ENCODE peak calls at places on chromosomes 2 and 18, in nine cellular contexts. U is CD8-positive, alpha-beta T cell; S is mammary epithelial cell; O is heart right ventricle; L is OCI-LY7; Y is A549; Z is naive thymus-derived CD4-positive, alpha-beta T cell; E is breast epithelium; D is heart left ventricle. H is an unnamed sample.

GRCh38 chr2:11984556-11985158 is 238.2 kb downstream of the LPIN1 start:
- DNase-seq in Z (no peak), E (no peak), D (no peak), O (no peak), S (no peak), Y (no peak), U (no peak), L (no peak), H (no peak)

GRCh38 chr2:240339411-240340360 is 95.8 kb upstream of the GPC1 start:
- DNase-seq in U (no peak), O (no peak), L (no peak), D (no peak), E (no peak), Y (no peak), Z (no peak), S (no peak), H (no peak)

GRCh38 chr2:48107326-48107925 is 201.1 kb upstream of the FBXO11 start:
- DNase-seq in Y (peak; percentile 67), E (no peak), S (peak; percentile 91), L (no peak), O (no peak), U (no peak), D (no peak), Z (no peak), H (no peak)

GRCh38 chr2:10614940-10615339 is 74.8 kb downstream of the NOL10 start:
- DNase-seq in Y (no peak), E (no peak), Z (no peak), O (no peak), S (peak; percentile 68), D (no peak), L (no peak), U (no peak), H (no peak)

GRCh38 chr2:186027922-186028321 is 289.3 kb downstream of the FSIP2 start:
- DNase-seq in Z (no peak), D (no peak), S (no peak), E (no peak), L (no peak), Y (no peak), U (no peak), O (no peak), H (no peak)

GRCh38 chr2:239809391-239809790 is 215.8 kb downstream of the NDUFA10 start:
- DNase-seq in O (no peak), L (no peak), D (no peak), E (no peak), Z (no peak), S (no peak), Y (no peak), U (no peak), H (no peak)

GRCh38 chr2:73004889-73005596 is 66.5 kb downstream of the SFXN5 start:
- DNase-seq in Y (no peak), U (no peak), L (no peak), D (no peak), O (no peak), Z (no peak), E (no peak), S (no peak), H (no peak)

GRCh38 chr2:171879865-171880264 is 14.2 kb downstream of the SLC25A12 start:
- DNase-seq in L (no peak), O (no peak), Z (no peak), Y (no peak), U (no peak), S (no peak), E (no peak), D (no peak), H (no peak)

GRCh38 chr2:28810384-28811285 is at the start of gene SPDYA:
- DNase-seq in E (peak; percentile 43), U (peak; percentile 75), O (peak; percentile 76), S (peak; percentile 50), L (no peak), D (peak; percentile 65), Z (peak; percentile 75), Y (peak; percentile 68), H (peak; percentile 93)

GRCh38 chr18:49183921-49184320 is 233.2 kb upstream of the SMAD7 start:
- DNase-seq in U (no peak), Z (no peak), E (no peak), D (no peak), S (no peak), O (no peak), Y (no peak), L (no peak), H (no peak)

GRCh38 chr2:171237754-171238505 is 77.2 kb upstream of the TLK1 start:
- DNase-seq in E (no peak), S (no peak), U (no peak), Z (no peak), L (no peak), O (no peak), Y (no peak), D (no peak), H (no peak)

GRCh38 chr18:75638223-75638596 is 210.7 kb upstream of the SMIM21 start:
- DNase-seq in Z (no peak), E (no peak), U (no peak), D (no peak), Y (no peak), S (peak; percentile 31), O (no peak), L (no peak), H (no peak)

GRCh38 chr2:27071277-27071989 is at the start of gene OST4:
- DNase-seq in Y (peak; percentile 97), L (peak; percentile 94), U (peak; percentile 88), D (peak; percentile 95), E (peak; percentile 91), S (peak; percentile 90), O (peak; percentile 95), Z (peak; percentile 87), H (peak; percentile 95)

GRCh38 chr2:84924173-84925106 is 19.0 kb downstream of the TMSB10 start:
- DNase-seq in S (peak; percentile 74), E (no peak), L (peak; percentile 82), U (peak; percentile 11), Y (no peak), D (peak; percentile 81), Z (peak; percentile 75), O (peak; percentile 19), H (peak; percentile 64)

GRCh38 chr2:24015562-24016375 is 5.9 kb downstream of the MFSD2B start:
- DNase-seq in U (no peak), L (no peak), Y (peak; percentile 77), D (no peak), Z (no peak), O (no peak), S (peak; percentile 87), E (peak; percentile 34), H (no peak)

GRCh38 chr2:60520917-60521539 is 32.4 kb downstream of the BCL11A start:
- DNase-seq in E (no peak), U (no peak), Y (no peak), S (no peak), O (no peak), D (no peak), Z (no peak), L (no peak), H (no peak)
- H3K4me1 ChIP-seq in E (no peaks in the 10 kb centered on the region), U (no peaks in the 10 kb centered on the region), Y (no peaks in the 10 kb centered on the region), S (peaks cover 15% of the 10 kb centered on the region), O (peaks cover 8% of the 10 kb centered on the region), D (no peaks in the 10 kb centered on the region), Z (no peaks in the 10 kb centered on the region), L (peaks cover 20% of the 10 kb centered on the region), H (peaks cover 14% of the 10 kb centered on the region)

GRCh38 chr18:62610509-62611394 is 87.9 kb downstream of the ZCCHC2 start:
- DNase-seq in L (no peak), E (no peak), S (no peak), D (peak; percentile 53), Y (no peak), Z (no peak), O (no peak), U (no peak), H (peak; percentile 38)
- H3K4me3 ChIP-seq in L (no peak overlapping the region), E (peak overlapping the region; percentile 39), S (no peak overlapping the region), D (no peak overlapping the region), Y (no peak overlapping the region), Z (no peak overlapping the region), O (peak overlapping the region; percentile 25), U (no peak overlapping the region), H (peak overlapping the region; percentile 22)

GRCh38 chr2:42029639-42030195 is 18.1 kb upstream of the PKDCC start:
- DNase-seq in Z (no peak), D (no peak), S (no peak), L (no peak), E (no peak), O (no peak), Y (no peak), U (no peak), H (no peak)
- H3K4me1 ChIP-seq in Z (no peaks in the 10 kb centered on the region), D (no peaks in the 10 kb centered on the region), S (no peaks in the 10 kb centered on the region), L (no peaks in the 10 kb centered on the region), E (peaks cover 4% of the 10 kb centered on the region), O (peaks cover 37% of the 10 kb centered on the region), Y (no peaks in the 10 kb centered on the region), U (no peaks in the 10 kb centered on the region), H (peaks cover 16% of the 10 kb centered on the region)

DNA sequence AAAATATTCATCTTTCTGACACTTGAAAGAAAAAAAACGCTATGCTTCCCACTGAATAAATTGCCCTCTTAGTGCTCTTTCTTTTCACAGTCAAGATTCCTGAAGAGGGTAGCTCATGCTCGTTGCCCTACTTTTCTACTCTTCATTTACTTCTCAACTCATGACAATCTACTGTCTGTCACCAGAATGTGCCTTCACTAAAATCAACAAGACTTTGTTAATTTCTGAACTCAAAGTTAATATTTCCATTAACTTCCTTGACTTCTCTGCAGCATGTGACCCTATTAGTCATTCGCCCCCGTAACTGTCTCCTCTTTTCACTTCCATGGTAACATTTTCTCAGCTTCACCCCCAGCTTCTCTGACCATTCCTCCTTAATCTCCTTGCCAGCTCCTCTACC is 98.9 kb upstream of the MAPRE2 start:
- DNase-seq in E (no peak), U (no peak), Z (no peak), O (no peak), Y (no peak), L (no peak), D (no peak), S (no peak), H (no peak)
- H3K4me3 ChIP-seq in E (no peak overlapping the region), U (no peak overlapping the region), Z (no peak overlapping the region), O (no peak overlapping the region), Y (no peak overlapping the region), L (no peak overlapping the region), D (no peak overlapping the region), S (no peak overlapping the region), H (no peak overlapping the region)

GRCh38 chr2:183029219-183029618 is 9.0 kb downstream of the NCKAP1 start:
- DNase-seq in D (no peak), S (no peak), O (no peak), Y (no peak), U (no peak), Z (no peak), E (no peak), L (no peak), H (no peak)
- H3K4me1 ChIP-seq in D (peaks cover 10% of the 10 kb centered on the region), S (no peaks in the 10 kb centered on the region), O (peaks cover 95% of the 10 kb centered on the region), Y (peaks cover 71% of the 10 kb centered on the region), U (no peaks in the 10 kb centered on the region), Z (no peaks in the 10 kb centered on the region), E (no peaks in the 10 kb centered on the region), L (no peaks in the 10 kb centered on the region), H (no peaks in the 10 kb centered on the region)

GRCh38 chr18:23504720-23505119 is 1.4 kb downstream of the RMC1 start:
- DNase-seq in Z (no peak), S (no peak), U (no peak), O (no peak), L (peak; percentile 22), Y (no peak), D (no peak), E (no peak), H (no peak)
- H3K4me3 ChIP-seq in Z (peak overlapping the region; percentile 95), S (peak overlapping the region; percentile 75), U (peak overlapping the region; percentile 91), O (peak overlapping the region; percentile 85), L (peak overlapping the region; percentile 96), Y (peak overlapping the region; percentile 71), D (no peak overlapping the region), E (peak overlapping the region; percentile 97), H (peak overlapping the region; percentile 87)